ENCODE peak calls at places on chromosome 22, in eight cellular contexts. One of them, this sample, is unnamed.

GRCh38 chr22:43464809-43465208 is 53.0 kb downstream of the MPPED1 start:
- DNase-seq in ELR: no peak
- DNase-seq in NCI-H2029 treated with DMSO at 0.1 percent for 48 hours: no peak
- DNase-seq in NCI-H2171: no peak
- DNase-seq in RWPE1: no peak
- DNase-seq in IMR-90: no peak
- DNase-seq in substantia nigra: no peak
- DNase-seq in NCI-H1436: no peak
- DNase-seq in this sample: no peak

GRCh38 chr22:43616645-43617044 is 195.5 kb downstream of the EFCAB6 start:
- DNase-seq in ELR: no peak
- DNase-seq in NCI-H1436: no peak
- DNase-seq in substantia nigra: no peak
- DNase-seq in NCI-H2171: no peak
- DNase-seq in NCI-H2029 treated with DMSO at 0.1 percent for 48 hours: peak; percentile 1
- DNase-seq in RWPE1: no peak
- DNase-seq in IMR-90: no peak
- DNase-seq in this sample: no peak

GRCh38 chr22:39279170-39279850 is 34.5 kb upstream of the PDGFB start:
- DNase-seq in ELR: no peak
- DNase-seq in NCI-H2029 treated with DMSO at 0.1 percent for 48 hours: no peak
- DNase-seq in IMR-90: no peak
- DNase-seq in NCI-H1436: no peak
- DNase-seq in RWPE1: no peak
- DNase-seq in substantia nigra: no peak
- DNase-seq in NCI-H2171: no peak
- DNase-seq in this sample: no peak

GRCh38 chr22:25049770-25050169 is 97.3 kb downstream of the KIAA1671 start:
- DNase-seq in NCI-H2171: no peak
- DNase-seq in substantia nigra: no peak
- DNase-seq in NCI-H2029 treated with DMSO at 0.1 percent for 48 hours: no peak
- DNase-seq in ELR: no peak
- DNase-seq in NCI-H1436: no peak
- DNase-seq in RWPE1: no peak
- DNase-seq in IMR-90: no peak
- DNase-seq in this sample: no peak

GRCh38 chr22:50010676-50011446 is 1.7 kb downstream of the IL17REL start:
- DNase-seq in RWPE1: no peak
- DNase-seq in NCI-H1436: no peak
- DNase-seq in IMR-90: no peak
- DNase-seq in ELR: no peak
- DNase-seq in NCI-H2029 treated with DMSO at 0.1 percent for 48 hours: no peak
- DNase-seq in substantia nigra: no peak
- DNase-seq in NCI-H2171: no peak
- DNase-seq in this sample: no peak

GRCh38 chr22:45452565-45453449 is 39.3 kb downstream of the RIBC2 start:
- DNase-seq in substantia nigra: no peak
- DNase-seq in NCI-H1436: no peak
- DNase-seq in RWPE1: no peak
- DNase-seq in NCI-H2029 treated with DMSO at 0.1 percent for 48 hours: no peak
- DNase-seq in NCI-H2171: no peak
- DNase-seq in IMR-90: peak; percentile 67
- DNase-seq in ELR: no peak
- DNase-seq in this sample: no peak

GRCh38 chr22:49936018-49936972 is 17.9 kb downstream of the CRELD2 start:
- DNase-seq in ELR: peak; percentile 88
- DNase-seq in NCI-H2029 treated with DMSO at 0.1 percent for 48 hours: no peak
- DNase-seq in substantia nigra: no peak
- DNase-seq in RWPE1: peak; percentile 38
- DNase-seq in NCI-H2171: peak; percentile 59
- DNase-seq in IMR-90: peak; percentile 86
- DNase-seq in NCI-H1436: peak; percentile 90
- DNase-seq in this sample: peak; percentile 95

GRCh38 chr22:26828311-26828710 is 170.9 kb downstream of the MIAT start:
- DNase-seq in NCI-H1436: no peak
- DNase-seq in substantia nigra: no peak
- DNase-seq in NCI-H2029 treated with DMSO at 0.1 percent for 48 hours: no peak
- DNase-seq in ELR: peak; percentile 20
- DNase-seq in RWPE1: no peak
- DNase-seq in IMR-90: no peak
- DNase-seq in NCI-H2171: no peak
- DNase-seq in this sample: no peak

GRCh38 chr22:44245867-44246266 is 65.1 kb downstream of the PARVG start:
- DNase-seq in ELR: no peak
- DNase-seq in substantia nigra: no peak
- DNase-seq in IMR-90: no peak
- DNase-seq in NCI-H2171: no peak
- DNase-seq in RWPE1: no peak
- DNase-seq in NCI-H2029 treated with DMSO at 0.1 percent for 48 hours: no peak
- DNase-seq in NCI-H1436: no peak
- DNase-seq in this sample: no peak

GRCh38 chr22:44543362-44543761 is 45.3 kb upstream of the RTL6 start:
- DNase-seq in NCI-H2029 treated with DMSO at 0.1 percent for 48 hours: no peak
- DNase-seq in substantia nigra: no peak
- DNase-seq in NCI-H2171: no peak
- DNase-seq in RWPE1: no peak
- DNase-seq in ELR: no peak
- DNase-seq in IMR-90: no peak
- DNase-seq in NCI-H1436: no peak
- DNase-seq in this sample: no peak

GRCh38 chr22:35411112-35411511 is 11.2 kb downstream of the MCM5 start:
- DNase-seq in NCI-H1436: no peak
- DNase-seq in ELR: no peak
- DNase-seq in NCI-H2029 treated with DMSO at 0.1 percent for 48 hours: no peak
- DNase-seq in IMR-90: no peak
- DNase-seq in NCI-H2171: no peak
- DNase-seq in RWPE1: no peak
- DNase-seq in substantia nigra: no peak
- DNase-seq in this sample: no peak

GRCh38 chr22:17778412-17778976 is 4.2 kb upstream of the BID start:
- DNase-seq in RWPE1: no peak
- DNase-seq in NCI-H2171: no peak
- DNase-seq in ELR: no peak
- DNase-seq in NCI-H1436: no peak
- DNase-seq in NCI-H2029 treated with DMSO at 0.1 percent for 48 hours: no peak
- DNase-seq in IMR-90: no peak
- DNase-seq in substantia nigra: no peak
- DNase-seq in this sample: no peak

GRCh38 chr22:39927544-39927943 is 26.7 kb downstream of the GRAP2 start:
- DNase-seq in NCI-H2029 treated with DMSO at 0.1 percent for 48 hours: no peak
- DNase-seq in NCI-H2171: no peak
- DNase-seq in RWPE1: no peak
- DNase-seq in NCI-H1436: no peak
- DNase-seq in IMR-90: no peak
- DNase-seq in substantia nigra: no peak
- DNase-seq in ELR: no peak
- DNase-seq in this sample: no peak

GRCh38 chr22:45072322-45072903 is 62.6 kb upstream of the PHF21B start:
- DNase-seq in IMR-90: peak; percentile 81
- DNase-seq in RWPE1: peak; percentile 86
- DNase-seq in NCI-H2171: no peak
- DNase-seq in substantia nigra: no peak
- DNase-seq in NCI-H1436: no peak
- DNase-seq in ELR: peak; percentile 90
- DNase-seq in NCI-H2029 treated with DMSO at 0.1 percent for 48 hours: no peak
- DNase-seq in this sample: peak; percentile 12